ENCODE peak calls at places on chromosomes 5 and 9, in seven cellular contexts. C, U, N, Z, P, H and L are unnamed samples.

GRCh38 chr9:72635197-72635596 is 113.8 kb downstream of the TMC1 start:
- DNase-seq in C (no peak), U (no peak), N (no peak), Z (no peak), P (no peak), H (no peak), L (peak; percentile 5)

GRCh38 chr9:23777328-23777727 is 48.7 kb downstream of the ELAVL2 start:
- DNase-seq in C (no peak), U (no peak), N (no peak), Z (no peak), P (no peak), H (no peak), L (no peak)

GRCh38 chr9:89179535-89179919 is 909 bp upstream of the SHC3 start:
- DNase-seq in C (no peak), U (no peak), N (no peak), Z (peak; percentile 4), P (no peak), H (no peak), L (no peak)

GRCh38 chr5:108983456-108984092 is 235.9 kb downstream of the FER start:
- DNase-seq in C (no peak), U (no peak), N (no peak), Z (no peak), P (no peak), H (no peak), L (no peak)

GRCh38 chr9:98720402-98720801 is 11.7 kb upstream of the GABBR2 start:
- DNase-seq in C (no peak), U (no peak), N (no peak), Z (no peak), P (no peak), H (no peak), L (no peak)

GRCh38 chr5:80076131-80077101 is 41.3 kb downstream of the THBS4 start:
- DNase-seq in C (no peak), U (no peak), N (no peak), Z (no peak), P (no peak), H (no peak), L (no peak)

GRCh38 chr5:67221487-67222242 is 25.1 kb upstream of the CD180 start:
- DNase-seq in C (no peak), U (no peak), N (peak; percentile 59), Z (no peak), P (no peak), H (peak; percentile 45), L (peak; percentile 51)

GRCh38 chr5:59579101-59579885 is 314.2 kb downstream of the PDE4D start:
- DNase-seq in C (no peak), U (no peak), N (no peak), Z (peak; percentile 59), P (no peak), H (no peak), L (no peak)

GRCh38 chr5:35031276-35031675 is 16.5 kb downstream of the AGXT2 start:
- DNase-seq in C (no peak), U (no peak), N (no peak), Z (no peak), P (no peak), H (no peak), L (no peak)

GRCh38 chr5:171534009-171534895 is 114.8 kb downstream of the FGF18 start:
- DNase-seq in C (no peak), U (no peak), N (no peak), Z (no peak), P (no peak), H (no peak), L (no peak)

GRCh38 chr5:153816870-153817269 is 221.8 kb downstream of the FAM114A2 start:
- DNase-seq in C (no peak), U (no peak), N (no peak), Z (no peak), P (no peak), H (no peak), L (no peak)

GRCh38 chr9:93155716-93156474 is 21.8 kb upstream of the NINJ1 start:
- DNase-seq in C (no peak), U (no peak), N (no peak), Z (peak; percentile 97), P (no peak), H (no peak), L (no peak)

GRCh38 chr9:126935630-126936029 is 21.0 kb downstream of the RALGPS1 start:
- DNase-seq in C (no peak), U (no peak), N (no peak), Z (no peak), P (no peak), H (no peak), L (no peak)

GRCh38 chr5:151267481-151268275 is 14.7 kb downstream of the GM2A start:
- DNase-seq in C (no peak), U (no peak), N (no peak), Z (no peak), P (no peak), H (no peak), L (no peak)

GRCh38 chr5:132466453-132467291 is 23.9 kb downstream of the IRF1 start:
- DNase-seq in C (peak; percentile 96), U (peak; percentile 55), N (peak; percentile 79), Z (no peak), P (peak; percentile 83), H (peak; percentile 71), L (peak; percentile 48)

GRCh38 chr5:160792281-160792680 is 59.7 kb downstream of the ATP10B start:
- DNase-seq in C (no peak), U (no peak), N (no peak), Z (peak; percentile 24), P (no peak), H (no peak), L (no peak)

GRCh38 chr5:93611900-93612898 is 29.2 kb downstream of the NR2F1 start:
- DNase-seq in C (no peak), U (no peak), N (no peak), Z (peak; percentile 57), P (no peak), H (no peak), L (no peak)

GRCh38 chr9:75531588-75531987 is 358.9 kb upstream of the PCSK5 start:
- DNase-seq in C (no peak), U (no peak), N (no peak), Z (no peak), P (no peak), H (no peak), L (no peak)

GRCh38 chr5:65213921-65214525 is 267.7 kb downstream of the ADAMTS6 start:
- DNase-seq in C (no peak), U (no peak), N (no peak), Z (peak; percentile 14), P (no peak), H (no peak), L (no peak)

GRCh38 chr5:86679529-86679928 is 61.8 kb downstream of the COX7C start:
- DNase-seq in C (no peak), U (no peak), N (peak; percentile 19), Z (peak; percentile 67), P (no peak), H (no peak), L (no peak)

GRCh38 chr5:16456103-16456832 is 9.3 kb downstream of the ZNF622 start:
- DNase-seq in C (peak; percentile 11), U (no peak), N (peak; percentile 71), Z (peak; percentile 85), P (peak; percentile 52), H (no peak), L (no peak)

GRCh38 chr5:167570431-167570830 is 721.0 kb upstream of the WWC1 start:
- DNase-seq in C (no peak), U (no peak), N (no peak), Z (no peak), P (no peak), H (no peak), L (no peak)

GRCh38 chr5:135476615-135477493 is 24.7 kb upstream of the TIFAB start:
- DNase-seq in C (no peak), U (no peak), N (no peak), Z (no peak), P (no peak), H (no peak), L (no peak)

GRCh38 chr5:132258102-132259060 is 885 bp downstream of the PDLIM4 start:
- DNase-seq in C (no peak), U (no peak), N (no peak), Z (no peak), P (no peak), H (no peak), L (no peak)